ENCODE peak calls at places on chromosomes 13 and 19, in five cellular contexts. N, B, H, M and Q are unnamed samples.

GRCh38 chr13:97274782-97275252 is 52.7 kb downstream of the MBNL2 start:
- DNase-seq in N (no peak), B (no peak), H (no peak), M (no peak), Q (no peak)

GRCh38 chr13:79779761-79780160 is 298.8 kb downstream of the NDFIP2 start:
- DNase-seq in N (no peak), B (no peak), H (no peak), M (no peak), Q (no peak)

GRCh38 chr13:58869566-58869965 is 1238.0 kb downstream of the PCDH17 start:
- DNase-seq in N (no peak), B (no peak), H (no peak), M (no peak), Q (no peak)

GRCh38 chr13:21055511-21056045 is 5.8 kb downstream of the LATS2 start:
- DNase-seq in N (no peak), B (no peak), H (no peak), M (no peak), Q (no peak)

GRCh38 chr13:39956036-39956435 is 300.6 kb downstream of the COG6 start:
- DNase-seq in N (peak; percentile 33), B (no peak), H (no peak), M (no peak), Q (no peak)

GRCh38 chr13:31749929-31750328 is 10.6 kb downstream of the RXFP2 start:
- DNase-seq in N (no peak), B (no peak), H (peak; percentile 72), M (no peak), Q (no peak)

GRCh38 chr19:585551-586110 is 4.0 kb upstream of the HCN2 start:
- DNase-seq in N (no peak), B (no peak), H (no peak), M (no peak), Q (no peak)

GRCh38 chr19:46213156-46213555 is 16.4 kb upstream of the IGFL1 start:
- DNase-seq in N (no peak), B (no peak), H (no peak), M (no peak), Q (no peak)

GRCh38 chr13:109941221-109941620 is 154.8 kb upstream of the IRS2 start:
- DNase-seq in N (no peak), B (no peak), H (no peak), M (no peak), Q (no peak)